ENCODE peak calls at places on chromosomes 11 and 22, in five cellular contexts. S is sigmoid colon, B is GM23338, G is RWPE2, V is HepG2. A is an unnamed sample. For H3K27me3, the result is how much of the 10 kb centered on the place peaks cover.

GRCh38 chr11:45894555-45895247 is 9.2 kb downstream of the MAPK8IP1 start:
- DNase-seq in S (no peak), B (no peak), G (no peak), V (no peak), A (no peak)

GRCh38 chr11:10631761-10632160 is 61.8 kb downstream of the IRAG1 start:
- DNase-seq in S (no peak), B (no peak), G (no peak), V (no peak), A (no peak)

GRCh38 chr11:17026487-17027082 is 12.4 kb upstream of the PLEKHA7 start:
- DNase-seq in S (no peak), B (no peak), G (no peak), V (no peak), A (no peak)

GRCh38 chr11:73308003-73308962 is at the start of gene ARHGEF17:
- DNase-seq in S (peak), B (peak), G (no peak), V (peak), A (peak)

GRCh38 chr11:28077524-28077923 is 30.4 kb downstream of the KIF18A start:
- DNase-seq in S (no peak), B (no peak), G (no peak), V (no peak), A (no peak)

GRCh38 chr11:13638436-13638835 is 30.0 kb upstream of the FAR1 start:
- DNase-seq in S (no peak), B (no peak), G (no peak), V (no peak), A (no peak)

GRCh38 chr11:102733232-102733875 is 8.6 kb upstream of the MMP8 start:
- DNase-seq in S (no peak), B (peak), G (no peak), V (peak), A (peak)

GRCh38 chr11:32584921-32585320 is 1.3 kb downstream of the EIF3M start:
- DNase-seq in S (no peak), B (peak), G (no peak), V (no peak), A (no peak)

GRCh38 chr22:48821346-48822186 is 1006.1 kb downstream of the BRD1 start:
- DNase-seq in S (peak), B (peak), G (no peak), V (no peak), A (no peak)
- H3K27me3 ChIP-seq in S (under half), B (under half), G (under half), V (under half), A (under half)

GRCh38 chr11:115515647-115516046 is 11.4 kb upstream of the CADM1 start:
- DNase-seq in S (no peak), B (no peak), G (no peak), V (peak), A (no peak)
- TF ChIP-seq CTCF in S (no peak), B (peak), G (no peak), V (peak), A (no peak)

GRCh38 chr22:47465809-47466208 is 703.4 kb downstream of the TBC1D22A start:
- DNase-seq in S (no peak), B (no peak), G (no peak), V (no peak), A (no peak)

GRCh38 chr22:47465222-47465621 is 702.8 kb downstream of the TBC1D22A start:
- DNase-seq in S (no peak), B (no peak), G (no peak), V (no peak), A (no peak)

GRCh38 chr22:47458348-47458747 is 695.9 kb downstream of the TBC1D22A start:
- DNase-seq in S (no peak), B (no peak), G (no peak), V (no peak), A (no peak)

GRCh38 chr22:47460870-47461269 is 698.4 kb downstream of the TBC1D22A start:
- DNase-seq in S (no peak), B (no peak), G (no peak), V (peak), A (no peak)

DNA sequence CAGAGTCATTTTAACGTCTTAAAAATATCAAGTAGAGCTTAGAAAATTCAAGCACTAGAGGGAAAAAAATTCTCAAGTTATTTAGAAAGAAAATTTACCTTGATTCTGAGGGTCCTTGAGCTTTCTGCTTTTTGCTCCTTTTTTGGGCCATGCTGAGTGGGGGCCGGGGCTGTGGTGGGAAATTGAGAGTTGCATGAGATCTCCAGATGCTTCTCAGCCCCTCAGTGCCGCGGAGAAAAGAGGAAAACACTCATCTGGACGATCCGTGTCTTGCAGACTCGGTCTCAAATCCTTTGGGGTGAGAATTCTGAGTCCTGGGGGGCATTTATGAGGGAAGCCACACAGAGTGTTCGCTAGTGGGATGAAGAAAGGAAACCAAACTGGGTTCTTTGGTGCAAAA is 700.8 kb downstream of the TBC1D22A start:
- DNase-seq in S (no peak), B (no peak), G (no peak), V (no peak), A (no peak)
- H3K27ac ChIP-seq in S (no peak), B (no peak), G (no peak), V (no peak), A (no peak)

GRCh38 chr11:1557168-1557884 is 14.7 kb downstream of the DUSP8 start:
- DNase-seq in S (no peak), B (no peak), G (no peak), V (no peak), A (no peak)
- H3K27me3 ChIP-seq in S (under half), B (under half), G (under half), V (under half), A (under half)

DNA sequence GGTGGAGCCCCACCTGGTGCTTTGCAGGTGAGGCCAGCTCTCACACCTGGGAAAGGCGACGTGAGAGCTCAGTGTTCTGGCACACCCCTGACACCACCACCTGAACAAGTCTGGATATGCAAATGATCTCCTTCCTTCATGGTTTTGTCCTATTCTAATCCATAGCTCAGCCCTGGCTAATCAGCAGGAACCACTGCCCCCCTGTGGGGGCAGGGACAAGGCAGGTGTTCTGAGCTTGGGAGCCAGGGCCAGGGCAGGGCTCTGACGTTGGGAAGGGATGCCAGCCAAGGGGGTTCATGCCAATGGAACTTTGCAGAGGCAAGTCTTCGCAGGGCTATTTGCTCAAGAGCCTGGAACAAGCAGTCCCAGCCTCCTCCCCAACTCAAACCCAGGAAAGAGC is 144.2 kb downstream of the TRIM29 start:
- DNase-seq in S (no peak), B (peak), G (no peak), V (no peak), A (no peak)
- TF ChIP-seq CTCF in S (no peak), B (peak), G (peak), V (peak), A (no peak)

GRCh38 chr11:36376888-36377758 is 81.0 kb downstream of the PRR5L start:
- DNase-seq in S (peak), B (peak), G (no peak), V (no peak), A (peak)
- H3K27ac ChIP-seq in S (peak), B (no peak), G (peak), V (no peak), A (peak)

DNA sequence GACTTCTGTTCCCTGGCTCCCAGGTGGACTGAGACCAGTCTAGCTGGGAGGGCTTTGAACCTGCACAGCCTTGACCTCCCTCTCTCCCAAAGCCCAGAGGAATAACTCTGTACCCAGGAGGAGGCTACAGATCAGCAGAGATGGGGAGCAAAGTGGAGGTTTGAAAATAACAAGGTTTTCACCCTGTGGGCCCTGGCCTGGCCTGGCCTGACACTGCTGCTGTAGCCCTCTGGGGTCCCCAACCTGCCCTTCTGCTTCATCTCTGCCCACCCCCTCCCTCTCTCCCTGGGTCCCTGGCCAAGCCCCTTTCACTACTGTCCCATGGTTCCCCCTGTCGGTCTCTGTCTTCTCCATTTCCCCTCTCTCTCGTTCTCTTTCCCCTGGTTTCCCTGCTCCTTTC is 225.2 kb downstream of the BUD13 start:
- DNase-seq in S (peak), B (no peak), G (no peak), V (no peak), A (no peak)
- H3K27me3 ChIP-seq in S (under half), B (under half), G (under half), V (under half), A (under half)

GRCh38 chr11:123741159-123741951 is at the start of gene ZNF202:
- DNase-seq in S (peak), B (peak), G (peak), V (peak), A (peak)
- TF ChIP-seq CTCF in S (no peak), B (no peak), G (no peak), V (peak), A (peak)

DNA sequence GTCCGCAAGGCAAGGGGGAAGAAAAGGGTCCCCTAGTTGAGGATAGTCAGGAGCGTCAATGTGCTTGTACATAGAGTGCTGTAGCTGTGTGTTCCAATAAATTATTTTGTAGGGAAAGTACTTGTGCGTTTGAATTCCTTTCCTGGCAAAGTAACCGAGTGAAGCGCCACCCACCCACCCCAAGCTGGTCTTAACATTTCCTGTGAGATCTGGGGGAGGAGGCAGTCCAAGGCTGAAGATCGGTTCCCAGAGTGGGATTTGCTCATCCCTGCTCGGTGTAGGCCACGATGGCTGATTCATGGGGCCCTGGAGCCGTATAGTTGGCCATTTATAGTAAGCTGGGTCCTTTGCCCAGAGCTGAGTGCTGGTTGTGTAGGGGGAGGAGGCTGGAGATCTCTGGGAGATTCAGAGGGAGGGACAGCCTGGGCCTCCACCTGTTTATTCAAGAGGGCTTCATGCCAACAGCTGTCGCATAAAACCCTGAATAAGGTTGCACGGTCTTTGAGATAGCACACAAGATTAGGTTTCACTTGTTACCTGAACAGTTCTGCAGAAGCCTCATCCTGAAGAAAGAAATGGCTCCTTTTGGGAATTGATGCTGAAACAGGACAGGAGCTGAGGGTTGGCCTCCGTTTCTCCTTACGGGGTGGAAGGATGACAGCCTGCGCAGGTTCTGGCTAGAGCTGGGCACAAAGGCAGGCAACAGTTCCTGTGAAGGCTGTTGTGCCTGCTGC is 2.4 kb downstream of the ATF4 start:
- DNase-seq in S (peak), B (no peak), G (no peak), V (no peak), A (no peak)
- H3K27ac ChIP-seq in S (peak), B (peak), G (peak), V (peak), A (peak)

DNA sequence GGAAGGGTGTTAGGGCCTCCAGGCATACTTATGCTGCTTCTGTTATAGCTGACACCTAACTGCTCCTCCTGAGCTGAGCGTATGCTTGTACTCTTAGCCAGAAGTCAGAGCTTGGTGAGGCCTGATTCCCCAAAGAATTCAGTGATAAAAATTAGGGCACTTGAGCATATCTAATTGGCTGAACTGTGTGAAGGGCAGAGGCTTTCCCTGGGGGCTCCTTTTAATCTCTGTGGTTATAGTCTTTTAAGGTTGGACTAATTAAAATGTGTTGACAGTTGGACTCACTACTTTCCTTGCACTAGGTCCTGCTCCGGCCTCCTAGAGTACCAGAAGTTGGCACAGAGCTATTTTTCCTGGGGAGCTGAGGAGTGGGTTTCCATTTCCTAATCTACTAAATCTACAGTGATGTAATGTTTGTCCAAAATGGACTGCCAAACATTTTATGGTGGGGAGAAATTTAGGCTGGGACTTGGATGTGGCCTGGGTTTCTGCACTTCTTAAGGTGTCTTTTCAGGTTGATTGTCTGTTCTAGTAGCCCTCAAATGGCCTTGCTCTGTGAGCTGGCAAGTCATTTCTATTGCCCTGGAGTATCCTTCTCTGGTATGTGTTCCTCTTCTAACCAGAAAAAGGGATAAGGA is 18.4 kb downstream of the STIM1 start:
- DNase-seq in S (no peak), B (no peak), G (no peak), V (no peak), A (no peak)
- H3K27me3 ChIP-seq in S (under half), B (under half), G (under half), V (under half), A (under half)

A was measured in brain microvascular endothelial cell.